ENCODE peak calls at places on chromosomes 2 and 18, in six cellular contexts. M is pons, E is left ventricle myocardium inferior, Y is ovary, K is cardiac fibroblast, Z is K562. N is an unnamed sample.

GRCh38 chr2:97714950-97715652 is 1.7 kb downstream of the ZAP70 start:
- DNase-seq in M (no peak), E (peak; percentile 5), Y (no peak), K (no peak), Z (no peak), N (peak; percentile 50)

GRCh38 chr2:237143676-237144440 is 58.2 kb downstream of the COPS8 start:
- DNase-seq in M (no peak), E (no peak), Y (no peak), K (peak; percentile 87), Z (no peak), N (no peak)

GRCh38 chr2:20496069-20496468 is 49.2 kb downstream of the RHOB start:
- DNase-seq in M (no peak), E (no peak), Y (no peak), K (peak; percentile 85), Z (no peak), N (no peak)

GRCh38 chr2:101440127-101440738 is 34.7 kb downstream of the RFX8 start:
- DNase-seq in M (no peak), E (peak; percentile 49), Y (peak; percentile 65), K (peak; percentile 54), Z (no peak), N (no peak)

GRCh38 chr2:174023591-174024523 is 58.7 kb upstream of the SP3 start:
- DNase-seq in M (peak; percentile 43), E (peak; percentile 48), Y (no peak), K (peak; percentile 97), Z (no peak), N (peak; percentile 79)

GRCh38 chr2:48144777-48145176 is 238.5 kb upstream of the FBXO11 start:
- DNase-seq in M (no peak), E (no peak), Y (no peak), K (peak; percentile 31), Z (peak; percentile 25), N (no peak)

GRCh38 chr2:54149623-54150501 is 34.4 kb downstream of the ACYP2 start:
- DNase-seq in M (no peak), E (no peak), Y (no peak), K (peak; percentile 40), Z (no peak), N (no peak)

GRCh38 chr2:241499146-241499965 is 9.0 kb downstream of the STK25 start:
- DNase-seq in M (no peak), E (no peak), Y (no peak), K (no peak), Z (peak; percentile 8), N (no peak)

GRCh38 chr2:198040820-198041219 is 236.4 kb downstream of the PLCL1 start:
- DNase-seq in M (no peak), E (no peak), Y (no peak), K (no peak), Z (no peak), N (no peak)

GRCh38 chr2:38074775-38075435 is 1.0 kb downstream of the CYP1B1 start:
- DNase-seq in M (no peak), E (peak; percentile 42), Y (no peak), K (peak; percentile 62), Z (no peak), N (no peak)

GRCh38 chr2:28595323-28595722 is 99.5 kb downstream of the PLB1 start:
- DNase-seq in M (no peak), E (no peak), Y (no peak), K (no peak), Z (no peak), N (no peak)

GRCh38 chr2:188203756-188204155 is 87.9 kb upstream of the GULP1 start:
- DNase-seq in M (no peak), E (no peak), Y (no peak), K (no peak), Z (no peak), N (no peak)

GRCh38 chr2:168348076-168348475 is 100.7 kb upstream of the STK39 start:
- DNase-seq in M (no peak), E (no peak), Y (peak; percentile 20), K (peak; percentile 72), Z (peak; percentile 54), N (no peak)

GRCh38 chr2:99403524-99403923 is 66.3 kb downstream of the EIF5B start:
- DNase-seq in M (no peak), E (no peak), Y (no peak), K (no peak), Z (no peak), N (no peak)

GRCh38 chr2:69344305-69344704 is 42.7 kb downstream of the GFPT1 start:
- DNase-seq in M (no peak), E (no peak), Y (no peak), K (no peak), Z (no peak), N (no peak)

GRCh38 chr18:59560556-59560955 is 136.7 kb downstream of the CCBE1 start:
- DNase-seq in M (no peak), E (no peak), Y (no peak), K (no peak), Z (no peak), N (no peak)

GRCh38 chr2:88658890-88659881 is 31.9 kb upstream of the EIF2AK3 start:
- DNase-seq in M (no peak), E (peak; percentile 24), Y (no peak), K (peak; percentile 61), Z (no peak), N (peak; percentile 70)

GRCh38 chr18:14976736-14977430 is 228.9 kb downstream of the ANKRD30B start:
- DNase-seq in M (no peak), E (no peak), Y (no peak), K (peak; percentile 42), Z (no peak), N (no peak)

GRCh38 chr18:48031641-48032040 is 101.2 kb upstream of the SMAD2 start:
- DNase-seq in M (no peak), E (no peak), Y (no peak), K (no peak), Z (no peak), N (peak; percentile 62)

GRCh38 chr2:178242552-178242883 is 48.2 kb downstream of the OSBPL6 start:
- DNase-seq in M (no peak), E (no peak), Y (no peak), K (no peak), Z (no peak), N (no peak)

GRCh38 chr2:75565523-75566449 is 5.0 kb upstream of the EVA1A start:
- DNase-seq in M (no peak), E (no peak), Y (no peak), K (peak; percentile 33), Z (no peak), N (no peak)

GRCh38 chr2:70983506-70984227 is 5.2 kb downstream of the ANKRD53 start:
- DNase-seq in M (no peak), E (no peak), Y (no peak), K (no peak), Z (no peak), N (peak; percentile 24)

GRCh38 chr2:59435630-59436029 is 1117.8 kb downstream of the BCL11A start:
- DNase-seq in M (no peak), E (no peak), Y (no peak), K (no peak), Z (no peak), N (no peak)

GRCh38 chr2:216275890-216276289 is 96.4 kb downstream of the MARCHF4 start:
- DNase-seq in M (no peak), E (no peak), Y (no peak), K (no peak), Z (no peak), N (no peak)

GRCh38 chr2:233811087-233811486 is 33.0 kb downstream of the MROH2A start:
- DNase-seq in M (no peak), E (no peak), Y (no peak), K (no peak), Z (no peak), N (peak; percentile 29)

GRCh38 chr18:10329116-10329515 is 125.3 kb upstream of the APCDD1 start:
- DNase-seq in M (no peak), E (no peak), Y (no peak), K (peak; percentile 4), Z (no peak), N (no peak)

GRCh38 chr2:8304821-8305766 is 376.8 kb upstream of the ID2 start:
- DNase-seq in M (no peak), E (no peak), Y (no peak), K (no peak), Z (peak; percentile 31), N (peak; percentile 94)

GRCh38 chr18:13471971-13472628 is 253.5 kb downstream of the LDLRAD4 start:
- DNase-seq in M (peak; percentile 85), E (no peak), Y (no peak), K (no peak), Z (no peak), N (no peak)

GRCh38 chr2:239550336-239550735 is 149.5 kb upstream of the HDAC4 start:
- DNase-seq in M (no peak), E (no peak), Y (no peak), K (no peak), Z (no peak), N (no peak)

GRCh38 chr2:237978058-237978712 is 11.4 kb downstream of the UBE2F start:
- DNase-seq in M (peak; percentile 86), E (peak; percentile 27), Y (no peak), K (peak; percentile 42), Z (peak; percentile 74), N (no peak)

GRCh38 chr2:217147751-217148318 is 288.0 kb upstream of the TNP1 start:
- DNase-seq in M (no peak), E (no peak), Y (no peak), K (no peak), Z (peak; percentile 20), N (no peak)

GRCh38 chr2:127606594-127607398 is 39.2 kb upstream of the GPR17 start:
- DNase-seq in M (no peak), E (no peak), Y (no peak), K (no peak), Z (no peak), N (no peak)

GRCh38 chr2:37713258-37713700 is 41.8 kb upstream of the CDC42EP3 start:
- DNase-seq in M (no peak), E (no peak), Y (no peak), K (peak; percentile 97), Z (no peak), N (no peak)